ENCODE peak calls at places on chromosomes 13 and 19, in six cellular contexts. One of them, this sample, is unnamed.

GRCh38 chr13:23434431-23434830 is 929 bp upstream of the SACS start:
- DNase-seq in NCI-H774: no peak
- DNase-seq in dermis microvascular lymphatic vessel endothelial cell: no peak
- DNase-seq in activated CD4-positive, alpha-beta T cell treated with anti-CD3 and anti-CD28 coated beads, Interleukin-2, amount 50 U/mL, for 48 hours: no peak
- DNase-seq in nephron progenitor cell: no peak
- DNase-seq in ovary: no peak
- DNase-seq in this sample: no peak

GRCh38 chr19:3129112-3129511 is 6.7 kb upstream of the GNA15 start:
- DNase-seq in activated CD4-positive, alpha-beta T cell treated with anti-CD3 and anti-CD28 coated beads, Interleukin-2, amount 50 U/mL, for 48 hours: no peak
- DNase-seq in NCI-H774: no peak
- DNase-seq in dermis microvascular lymphatic vessel endothelial cell: peak; percentile 75
- DNase-seq in nephron progenitor cell: no peak
- DNase-seq in ovary: no peak
- DNase-seq in this sample: peak; percentile 81

GRCh38 chr13:109722068-109722467 is 64.3 kb downstream of the IRS2 start:
- DNase-seq in NCI-H774: no peak
- DNase-seq in nephron progenitor cell: no peak
- DNase-seq in ovary: no peak
- DNase-seq in activated CD4-positive, alpha-beta T cell treated with anti-CD3 and anti-CD28 coated beads, Interleukin-2, amount 50 U/mL, for 48 hours: no peak
- DNase-seq in dermis microvascular lymphatic vessel endothelial cell: no peak
- DNase-seq in this sample: no peak

GRCh38 chr19:48896191-48896720 is 2.3 kb downstream of the TULP2 start:
- DNase-seq in activated CD4-positive, alpha-beta T cell treated with anti-CD3 and anti-CD28 coated beads, Interleukin-2, amount 50 U/mL, for 48 hours: peak; percentile 42
- DNase-seq in dermis microvascular lymphatic vessel endothelial cell: no peak
- DNase-seq in nephron progenitor cell: peak; percentile 78
- DNase-seq in NCI-H774: no peak
- DNase-seq in ovary: peak; percentile 84
- DNase-seq in this sample: no peak

GRCh38 chr19:53664152-53664551 is 32.4 kb downstream of the DPRX start:
- DNase-seq in NCI-H774: no peak
- DNase-seq in nephron progenitor cell: no peak
- DNase-seq in ovary: no peak
- DNase-seq in dermis microvascular lymphatic vessel endothelial cell: no peak
- DNase-seq in activated CD4-positive, alpha-beta T cell treated with anti-CD3 and anti-CD28 coated beads, Interleukin-2, amount 50 U/mL, for 48 hours: no peak
- DNase-seq in this sample: no peak

GRCh38 chr19:18322318-18322758 is 538 bp downstream of the LSM4 start:
- DNase-seq in nephron progenitor cell: peak; percentile 57
- DNase-seq in dermis microvascular lymphatic vessel endothelial cell: no peak
- DNase-seq in ovary: no peak
- DNase-seq in activated CD4-positive, alpha-beta T cell treated with anti-CD3 and anti-CD28 coated beads, Interleukin-2, amount 50 U/mL, for 48 hours: peak; percentile 66
- DNase-seq in NCI-H774: no peak
- DNase-seq in this sample: peak; percentile 20

GRCh38 chr19:49676136-49676689 is 858 bp upstream of the PRMT1 start:
- DNase-seq in dermis microvascular lymphatic vessel endothelial cell: peak; percentile 96
- DNase-seq in nephron progenitor cell: peak; percentile 80
- DNase-seq in NCI-H774: peak; percentile 91
- DNase-seq in activated CD4-positive, alpha-beta T cell treated with anti-CD3 and anti-CD28 coated beads, Interleukin-2, amount 50 U/mL, for 48 hours: peak; percentile 79
- DNase-seq in ovary: peak; percentile 89
- DNase-seq in this sample: peak; percentile 94

GRCh38 chr19:16433986-16434385 is 37.8 kb downstream of the EPS15L1 start:
- DNase-seq in activated CD4-positive, alpha-beta T cell treated with anti-CD3 and anti-CD28 coated beads, Interleukin-2, amount 50 U/mL, for 48 hours: no peak
- DNase-seq in dermis microvascular lymphatic vessel endothelial cell: no peak
- DNase-seq in nephron progenitor cell: no peak
- DNase-seq in ovary: no peak
- DNase-seq in NCI-H774: no peak
- DNase-seq in this sample: no peak

This sample was measured in lung microvascular endothelial cell.